ENCODE peak calls at places on chromosomes 5 and 9, in seven cellular contexts. G, M, Q, J, Y, X and B are unnamed samples.

GRCh38 chr5:131005963-131006684 is 158.9 kb downstream of the HINT1 start:
- DNase-seq in G (no peak), M (no peak), Q (no peak), J (no peak), Y (no peak), X (no peak), B (no peak)

GRCh38 chr5:163867324-163867723 is 361.9 kb downstream of the MAT2B start:
- DNase-seq in G (peak), M (no peak), Q (no peak), J (no peak), Y (no peak), X (no peak), B (no peak)

GRCh38 chr5:67066815-67067214 is 129.8 kb downstream of the CD180 start:
- DNase-seq in G (no peak), M (no peak), Q (no peak), J (no peak), Y (no peak), X (no peak), B (no peak)

GRCh38 chr5:157473383-157474370 is 13.7 kb downstream of the NIPAL4 start:
- DNase-seq in G (peak), M (peak), Q (no peak), J (no peak), Y (no peak), X (no peak), B (no peak)

GRCh38 chr9:127132921-127133647 is 10.6 kb upstream of the ANGPTL2 start:
- DNase-seq in G (peak), M (peak), Q (no peak), J (no peak), Y (no peak), X (peak), B (no peak)

GRCh38 chr5:141637266-141637692 is 482 bp downstream of the RELL2 start:
- DNase-seq in G (peak), M (no peak), Q (peak), J (peak), Y (peak), X (no peak), B (peak)

GRCh38 chr9:16469184-16469583 is 401.3 kb downstream of the BNC2 start:
- DNase-seq in G (no peak), M (no peak), Q (no peak), J (no peak), Y (no peak), X (no peak), B (no peak)

GRCh38 chr9:22256381-22256780 is 190.2 kb upstream of the DMRTA1 start:
- DNase-seq in G (no peak), M (no peak), Q (no peak), J (no peak), Y (no peak), X (no peak), B (no peak)

GRCh38 chr5:127910307-127910956 is 173.1 kb upstream of the SLC12A2 start:
- DNase-seq in G (no peak), M (no peak), Q (no peak), J (no peak), Y (no peak), X (no peak), B (no peak)

GRCh38 chr5:133381041-133381440 is 231.3 kb downstream of the FSTL4 start:
- DNase-seq in G (no peak), M (no peak), Q (no peak), J (no peak), Y (no peak), X (no peak), B (no peak)

GRCh38 chr5:134458676-134459403 is 47.2 kb upstream of the CDKN2AIPNL start:
- DNase-seq in G (no peak), M (peak), Q (no peak), J (no peak), Y (no peak), X (no peak), B (no peak)

GRCh38 chr5:75384218-75384617 is 47.2 kb downstream of the HMGCR start:
- DNase-seq in G (no peak), M (no peak), Q (no peak), J (no peak), Y (no peak), X (no peak), B (no peak)

GRCh38 chr9:95370064-95370463 is 52.6 kb upstream of the FANCC start:
- DNase-seq in G (no peak), M (no peak), Q (no peak), J (no peak), Y (no peak), X (no peak), B (no peak)

GRCh38 chr9:87245271-87245670 is 252.4 kb upstream of the DAPK1 start:
- DNase-seq in G (no peak), M (no peak), Q (no peak), J (no peak), Y (no peak), X (no peak), B (no peak)

GRCh38 chr9:91302831-91303230 is 58.9 kb downstream of the AUH start:
- DNase-seq in G (peak), M (no peak), Q (no peak), J (no peak), Y (no peak), X (no peak), B (no peak)

GRCh38 chr5:9482381-9482780 is 63.5 kb downstream of the SEMA5A start:
- DNase-seq in G (no peak), M (no peak), Q (no peak), J (no peak), Y (no peak), X (no peak), B (no peak)

GRCh38 chr5:19638461-19638860 is 349.5 kb downstream of the CDH18 start:
- DNase-seq in G (no peak), M (no peak), Q (no peak), J (no peak), Y (no peak), X (no peak), B (no peak)

GRCh38 chr9:130731355-130731754 is 37.8 kb downstream of the EXOSC2 start:
- DNase-seq in G (no peak), M (no peak), Q (no peak), J (no peak), Y (no peak), X (no peak), B (no peak)

GRCh38 chr9:125262217-125262991 is 778 bp downstream of the GAPVD1 start:
- DNase-seq in G (peak), M (no peak), Q (no peak), J (no peak), Y (no peak), X (no peak), B (no peak)

GRCh38 chr5:38121420-38121819 is 136.9 kb upstream of the EGFLAM start:
- DNase-seq in G (no peak), M (no peak), Q (no peak), J (no peak), Y (no peak), X (no peak), B (no peak)

GRCh38 chr5:65809817-65810531 is 88.0 kb downstream of the NLN start:
- DNase-seq in G (peak), M (no peak), Q (no peak), J (no peak), Y (peak), X (no peak), B (no peak)

GRCh38 chr5:176590035-176590729 is 19.8 kb downstream of the GPRIN1 start:
- DNase-seq in G (no peak), M (no peak), Q (no peak), J (no peak), Y (no peak), X (no peak), B (no peak)

GRCh38 chr9:34579819-34580185 is 9.7 kb downstream of the CNTFR start:
- DNase-seq in G (no peak), M (no peak), Q (no peak), J (no peak), Y (no peak), X (no peak), B (no peak)

GRCh38 chr5:2752059-2752874 is 790 bp upstream of the IRX2 start:
- DNase-seq in G (peak), M (no peak), Q (no peak), J (no peak), Y (no peak), X (no peak), B (no peak)

GRCh38 chr9:42396318-42396717 is 212.9 kb downstream of the SPATA31A6 start:
- DNase-seq in G (no peak), M (no peak), Q (no peak), J (no peak), Y (no peak), X (no peak), B (no peak)

GRCh38 chr9:124518116-124518515 is 10.9 kb upstream of the NR5A1 start:
- DNase-seq in G (no peak), M (no peak), Q (no peak), J (no peak), Y (no peak), X (no peak), B (no peak)